ENCODE peak calls at places on chromosomes 1 and 21, in seven cellular contexts. One of them, this sample, is unnamed. For H3K9me3, the result is how much of the 10 kb centered on the place peaks cover.

GRCh38 chr1:186841599-186841998 is 12.8 kb downstream of the PLA2G4A start:
- DNase-seq in esophagus squamous epithelium: no peak
- DNase-seq in esophagus muscularis mucosa: no peak
- DNase-seq in transverse colon: no peak
- DNase-seq in mesenchymal stem cell: no peak
- DNase-seq in body of pancreas: no peak
- DNase-seq in A549: no peak
- DNase-seq in this sample: no peak

GRCh38 chr1:226211181-226211580 is 12.3 kb upstream of the MIXL1 start:
- DNase-seq in esophagus muscularis mucosa: no peak
- DNase-seq in A549: no peak
- DNase-seq in body of pancreas: no peak
- DNase-seq in esophagus squamous epithelium: no peak
- DNase-seq in transverse colon: no peak
- DNase-seq in mesenchymal stem cell: no peak
- DNase-seq in this sample: no peak

GRCh38 chr1:190019717-190020116 is 457.9 kb downstream of the BRINP3 start:
- DNase-seq in esophagus muscularis mucosa: no peak
- DNase-seq in body of pancreas: no peak
- DNase-seq in transverse colon: no peak
- DNase-seq in mesenchymal stem cell: no peak
- DNase-seq in A549: peak
- DNase-seq in esophagus squamous epithelium: no peak
- DNase-seq in this sample: no peak

GRCh38 chr1:41226816-41227215 is 15.3 kb downstream of the SCMH1 start:
- DNase-seq in mesenchymal stem cell: peak
- DNase-seq in body of pancreas: no peak
- DNase-seq in A549: no peak
- DNase-seq in transverse colon: no peak
- DNase-seq in esophagus squamous epithelium: no peak
- DNase-seq in esophagus muscularis mucosa: no peak
- DNase-seq in this sample: no peak

GRCh38 chr1:22412932-22413727 is 38.5 kb upstream of the ZBTB40 start:
- DNase-seq in A549: no peak
- DNase-seq in esophagus squamous epithelium: no peak
- DNase-seq in mesenchymal stem cell: peak
- DNase-seq in transverse colon: no peak
- DNase-seq in esophagus muscularis mucosa: no peak
- DNase-seq in body of pancreas: peak
- DNase-seq in this sample: no peak

GRCh38 chr1:206808615-206809014 is 36.3 kb upstream of the IL10 start:
- DNase-seq in esophagus squamous epithelium: no peak
- DNase-seq in transverse colon: peak
- DNase-seq in esophagus muscularis mucosa: no peak
- DNase-seq in body of pancreas: no peak
- DNase-seq in A549: peak
- DNase-seq in mesenchymal stem cell: peak
- DNase-seq in this sample: peak

GRCh38 chr1:198232407-198232806 is 75.6 kb downstream of the NEK7 start:
- DNase-seq in A549: no peak
- DNase-seq in esophagus muscularis mucosa: no peak
- DNase-seq in mesenchymal stem cell: no peak
- DNase-seq in esophagus squamous epithelium: no peak
- DNase-seq in transverse colon: no peak
- DNase-seq in body of pancreas: no peak
- DNase-seq in this sample: no peak

GRCh38 chr1:240602189-240602588 is 9.8 kb downstream of the GREM2 start:
- DNase-seq in body of pancreas: no peak
- DNase-seq in transverse colon: no peak
- DNase-seq in A549: no peak
- DNase-seq in esophagus muscularis mucosa: no peak
- DNase-seq in mesenchymal stem cell: peak
- DNase-seq in esophagus squamous epithelium: no peak
- DNase-seq in this sample: no peak

GRCh38 chr1:29282924-29283803 is 46.8 kb downstream of the PTPRU start:
- DNase-seq in mesenchymal stem cell: peak
- DNase-seq in A549: peak
- DNase-seq in esophagus squamous epithelium: no peak
- DNase-seq in esophagus muscularis mucosa: no peak
- DNase-seq in body of pancreas: no peak
- DNase-seq in transverse colon: peak
- DNase-seq in this sample: no peak

GRCh38 chr1:88029899-88030298 is 654.2 kb upstream of the PKN2 start:
- DNase-seq in esophagus squamous epithelium: no peak
- DNase-seq in mesenchymal stem cell: no peak
- DNase-seq in A549: no peak
- DNase-seq in esophagus muscularis mucosa: no peak
- DNase-seq in body of pancreas: no peak
- DNase-seq in transverse colon: no peak
- DNase-seq in this sample: no peak

GRCh38 chr1:240094043-240094722 is 2.5 kb downstream of the FMN2 start:
- DNase-seq in A549: no peak
- DNase-seq in mesenchymal stem cell: no peak
- DNase-seq in transverse colon: no peak
- DNase-seq in esophagus muscularis mucosa: no peak
- DNase-seq in esophagus squamous epithelium: no peak
- DNase-seq in body of pancreas: no peak
- DNase-seq in this sample: no peak

GRCh38 chr1:17531682-17532487 is 7.6 kb upstream of the ARHGEF10L start:
- DNase-seq in esophagus muscularis mucosa: no peak
- DNase-seq in mesenchymal stem cell: no peak
- DNase-seq in esophagus squamous epithelium: no peak
- DNase-seq in body of pancreas: peak
- DNase-seq in A549: no peak
- DNase-seq in transverse colon: peak
- DNase-seq in this sample: no peak

GRCh38 chr1:48710318-48710717 is 66.4 kb downstream of the BEND5 start:
- DNase-seq in esophagus muscularis mucosa: no peak
- DNase-seq in transverse colon: no peak
- DNase-seq in A549: no peak
- DNase-seq in esophagus squamous epithelium: no peak
- DNase-seq in mesenchymal stem cell: no peak
- DNase-seq in body of pancreas: no peak
- DNase-seq in this sample: no peak

GRCh38 chr1:47618222-47618720 is 180.4 kb downstream of the FOXD2 start:
- DNase-seq in A549: no peak
- DNase-seq in body of pancreas: no peak
- DNase-seq in transverse colon: no peak
- DNase-seq in esophagus muscularis mucosa: peak
- DNase-seq in esophagus squamous epithelium: no peak
- DNase-seq in mesenchymal stem cell: no peak
- DNase-seq in this sample: no peak

GRCh38 chr1:19390901-19391595 is 78.9 kb downstream of the SLC66A1 start:
- DNase-seq in esophagus squamous epithelium: no peak
- DNase-seq in body of pancreas: peak
- DNase-seq in A549: peak
- DNase-seq in esophagus muscularis mucosa: peak
- DNase-seq in mesenchymal stem cell: peak
- DNase-seq in transverse colon: peak
- DNase-seq in this sample: peak

GRCh38 chr1:181318022-181318857 is 165.1 kb upstream of the CACNA1E start:
- DNase-seq in esophagus squamous epithelium: no peak
- DNase-seq in A549: no peak
- DNase-seq in body of pancreas: no peak
- DNase-seq in mesenchymal stem cell: no peak
- DNase-seq in esophagus muscularis mucosa: no peak
- DNase-seq in transverse colon: no peak
- DNase-seq in this sample: no peak

GRCh38 chr1:22868331-22868730 is 104.3 kb downstream of the LACTBL1 start:
- DNase-seq in body of pancreas: no peak
- DNase-seq in esophagus muscularis mucosa: no peak
- DNase-seq in mesenchymal stem cell: no peak
- DNase-seq in transverse colon: no peak
- DNase-seq in esophagus squamous epithelium: no peak
- DNase-seq in A549: no peak
- DNase-seq in this sample: no peak

GRCh38 chr1:220917101-220917500 is 37.9 kb downstream of the HLX start:
- DNase-seq in mesenchymal stem cell: no peak
- DNase-seq in esophagus squamous epithelium: no peak
- DNase-seq in A549: no peak
- DNase-seq in esophagus muscularis mucosa: no peak
- DNase-seq in transverse colon: no peak
- DNase-seq in body of pancreas: no peak
- DNase-seq in this sample: no peak

GRCh38 chr1:67460648-67461500 is 30.7 kb upstream of the SERBP1 start:
- DNase-seq in A549: no peak
- DNase-seq in esophagus muscularis mucosa: no peak
- DNase-seq in transverse colon: no peak
- DNase-seq in mesenchymal stem cell: no peak
- DNase-seq in esophagus squamous epithelium: no peak
- DNase-seq in body of pancreas: no peak
- DNase-seq in this sample: no peak

GRCh38 chr1:169877800-169878491 is 15.8 kb downstream of the SCYL3 start:
- DNase-seq in transverse colon: no peak
- DNase-seq in esophagus squamous epithelium: no peak
- DNase-seq in esophagus muscularis mucosa: no peak
- DNase-seq in mesenchymal stem cell: peak
- DNase-seq in body of pancreas: no peak
- DNase-seq in A549: no peak
- DNase-seq in this sample: no peak

GRCh38 chr1:192225266-192225665 is 67.0 kb downstream of the RGS18 start:
- DNase-seq in esophagus squamous epithelium: no peak
- DNase-seq in esophagus muscularis mucosa: no peak
- DNase-seq in mesenchymal stem cell: peak
- DNase-seq in A549: no peak
- DNase-seq in transverse colon: no peak
- DNase-seq in body of pancreas: no peak
- DNase-seq in this sample: no peak

GRCh38 chr1:118136511-118136937 is 48.5 kb downstream of the SPAG17 start:
- DNase-seq in mesenchymal stem cell: peak
- DNase-seq in esophagus squamous epithelium: no peak
- DNase-seq in A549: no peak
- DNase-seq in esophagus muscularis mucosa: no peak
- DNase-seq in transverse colon: no peak
- DNase-seq in body of pancreas: no peak
- DNase-seq in this sample: no peak

GRCh38 chr1:202618387-202619022 is 91.7 kb downstream of the SYT2 start:
- DNase-seq in mesenchymal stem cell: peak
- DNase-seq in esophagus muscularis mucosa: no peak
- DNase-seq in body of pancreas: no peak
- DNase-seq in transverse colon: no peak
- DNase-seq in A549: no peak
- DNase-seq in esophagus squamous epithelium: no peak
- DNase-seq in this sample: no peak

GRCh38 chr1:71039666-71040262 is 7.9 kb downstream of the PTGER3 start:
- DNase-seq in transverse colon: no peak
- DNase-seq in mesenchymal stem cell: no peak
- DNase-seq in esophagus muscularis mucosa: no peak
- DNase-seq in body of pancreas: no peak
- DNase-seq in A549: no peak
- DNase-seq in esophagus squamous epithelium: no peak
- DNase-seq in this sample: no peak

GRCh38 chr21:33211305-33211704 is 18.4 kb upstream of the IFNAR2 start:
- DNase-seq in A549: no peak
- DNase-seq in esophagus squamous epithelium: no peak
- DNase-seq in mesenchymal stem cell: no peak
- DNase-seq in body of pancreas: no peak
- DNase-seq in transverse colon: no peak
- DNase-seq in esophagus muscularis mucosa: no peak
- DNase-seq in this sample: no peak

GRCh38 chr1:241932845-241933244 is 24.7 kb upstream of the BECN2 start:
- DNase-seq in body of pancreas: no peak
- DNase-seq in transverse colon: no peak
- DNase-seq in A549: no peak
- DNase-seq in esophagus squamous epithelium: no peak
- DNase-seq in esophagus muscularis mucosa: no peak
- DNase-seq in mesenchymal stem cell: no peak
- DNase-seq in this sample: no peak
- H3K27ac ChIP-seq in body of pancreas: no peak
- H3K27ac ChIP-seq in transverse colon: no peak
- H3K27ac ChIP-seq in A549: no peak
- H3K27ac ChIP-seq in esophagus squamous epithelium: no peak
- H3K27ac ChIP-seq in esophagus muscularis mucosa: no peak
- H3K27ac ChIP-seq in mesenchymal stem cell: no peak
- H3K27ac ChIP-seq in this sample: no peak

DNA sequence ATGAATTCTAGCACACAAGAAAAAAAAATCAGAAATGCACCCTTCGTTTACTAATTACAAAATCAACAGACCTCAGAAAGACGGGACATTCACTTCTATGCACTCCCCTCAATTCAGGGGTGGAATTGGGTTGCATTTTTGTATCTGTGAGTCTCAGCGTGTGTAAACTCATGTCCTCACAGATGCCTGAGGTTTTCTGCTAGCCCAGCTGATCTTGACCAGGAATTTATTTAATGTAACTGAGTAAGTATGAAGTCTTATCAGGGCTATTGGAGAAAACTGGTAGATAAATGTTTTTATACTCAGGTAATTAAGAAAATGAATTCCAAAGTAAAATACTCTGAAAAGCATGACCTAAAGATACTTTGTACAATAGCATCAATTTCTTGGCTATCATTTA is 167.7 kb downstream of the RUNX1 start:
- DNase-seq in A549: no peak
- DNase-seq in esophagus squamous epithelium: no peak
- DNase-seq in transverse colon: no peak
- DNase-seq in esophagus muscularis mucosa: peak
- DNase-seq in body of pancreas: no peak
- DNase-seq in mesenchymal stem cell: peak
- DNase-seq in this sample: no peak
- H3K4me3 ChIP-seq in A549: peak
- H3K4me3 ChIP-seq in esophagus squamous epithelium: no peak
- H3K4me3 ChIP-seq in transverse colon: no peak
- H3K4me3 ChIP-seq in esophagus muscularis mucosa: no peak
- H3K4me3 ChIP-seq in body of pancreas: no peak
- H3K4me3 ChIP-seq in mesenchymal stem cell: peak
- H3K4me3 ChIP-seq in this sample: no peak

GRCh38 chr1:204376919-204377799 is 17.4 kb upstream of the PLEKHA6 start:
- DNase-seq in body of pancreas: peak
- DNase-seq in mesenchymal stem cell: no peak
- DNase-seq in transverse colon: peak
- DNase-seq in esophagus muscularis mucosa: no peak
- DNase-seq in A549: peak
- DNase-seq in esophagus squamous epithelium: no peak
- DNase-seq in this sample: no peak
- H3K9me3 ChIP-seq in body of pancreas: under half
- H3K9me3 ChIP-seq in mesenchymal stem cell: under half
- H3K9me3 ChIP-seq in transverse colon: under half
- H3K9me3 ChIP-seq in esophagus muscularis mucosa: under half
- H3K9me3 ChIP-seq in A549: under half
- H3K9me3 ChIP-seq in esophagus squamous epithelium: under half
- H3K9me3 ChIP-seq in this sample: under half

GRCh38 chr1:180211156-180211859 is 18.8 kb upstream of the LHX4 start:
- DNase-seq in body of pancreas: no peak
- DNase-seq in esophagus muscularis mucosa: no peak
- DNase-seq in esophagus squamous epithelium: no peak
- DNase-seq in transverse colon: no peak
- DNase-seq in A549: no peak
- DNase-seq in mesenchymal stem cell: no peak
- DNase-seq in this sample: no peak

GRCh38 chr1:180206581-180206980 is 23.5 kb upstream of the LHX4 start:
- DNase-seq in esophagus squamous epithelium: no peak
- DNase-seq in body of pancreas: no peak
- DNase-seq in transverse colon: no peak
- DNase-seq in A549: no peak
- DNase-seq in mesenchymal stem cell: no peak
- DNase-seq in esophagus muscularis mucosa: no peak
- DNase-seq in this sample: no peak

GRCh38 chr1:180211860-180212229 is 18.2 kb upstream of the LHX4 start:
- DNase-seq in esophagus squamous epithelium: no peak
- DNase-seq in esophagus muscularis mucosa: no peak
- DNase-seq in body of pancreas: no peak
- DNase-seq in transverse colon: no peak
- DNase-seq in mesenchymal stem cell: no peak
- DNase-seq in A549: no peak
- DNase-seq in this sample: no peak

GRCh38 chr1:180210008-180210555 is 20.0 kb upstream of the LHX4 start:
- DNase-seq in transverse colon: no peak
- DNase-seq in mesenchymal stem cell: no peak
- DNase-seq in A549: no peak
- DNase-seq in body of pancreas: no peak
- DNase-seq in esophagus muscularis mucosa: no peak
- DNase-seq in esophagus squamous epithelium: no peak
- DNase-seq in this sample: no peak

GRCh38 chr1:180208264-180208663 is 21.8 kb upstream of the LHX4 start:
- DNase-seq in transverse colon: no peak
- DNase-seq in esophagus squamous epithelium: no peak
- DNase-seq in mesenchymal stem cell: no peak
- DNase-seq in esophagus muscularis mucosa: no peak
- DNase-seq in body of pancreas: no peak
- DNase-seq in A549: no peak
- DNase-seq in this sample: no peak
- H3K27ac ChIP-seq in transverse colon: no peak
- H3K27ac ChIP-seq in esophagus squamous epithelium: no peak
- H3K27ac ChIP-seq in mesenchymal stem cell: no peak
- H3K27ac ChIP-seq in esophagus muscularis mucosa: no peak
- H3K27ac ChIP-seq in body of pancreas: no peak
- H3K27ac ChIP-seq in A549: no peak
- H3K27ac ChIP-seq in this sample: no peak

This sample was measured in naive thymus-derived CD4-positive, alpha-beta T cell.